ENCODE peak calls at places on chromosomes 5 and 9, in ten cellular contexts. J is ovary, G is A549, C is H1, Y is heart left ventricle, I is spleen, D is sigmoid colon, S is suprapubic skin, Q is HCT116, T is breast epithelium. N is an unnamed sample.

GRCh38 chr5:130135506-130135905 is 231.2 kb downstream of the CHSY3 start:
- DNase-seq in J (no peak), G (no peak), C (no peak), Y (no peak), I (no peak), D (no peak), S (no peak), Q (no peak), T (no peak), N (no peak)

GRCh38 chr9:9754186-9754585 is 858.6 kb downstream of the PTPRD start:
- DNase-seq in J (no peak), G (no peak), C (no peak), Y (no peak), I (no peak), D (no peak), S (no peak), Q (no peak), T (no peak), N (no peak)

GRCh38 chr5:122421379-122422081 is 109.5 kb downstream of the SNCAIP start:
- DNase-seq in J (no peak), G (no peak), C (no peak), Y (no peak), I (no peak), D (no peak), S (no peak), Q (no peak), T (no peak), N (no peak)

GRCh38 chr5:149788964-149789363 is 58.9 kb downstream of the PPARGC1B start:
- DNase-seq in J (no peak), G (no peak), C (no peak), Y (no peak), I (no peak), D (no peak), S (no peak), Q (no peak), T (no peak), N (no peak)

GRCh38 chr5:22541037-22541436 is 312.1 kb downstream of the CDH12 start:
- DNase-seq in J (no peak), G (no peak), C (no peak), Y (no peak), I (no peak), D (no peak), S (no peak), Q (no peak), T (no peak), N (no peak)

GRCh38 chr9:135330685-135331590 is 148.6 kb upstream of the PPP1R26 start:
- DNase-seq in J (no peak), G (no peak), C (peak), Y (no peak), I (peak), D (no peak), S (no peak), Q (no peak), T (no peak), N (no peak)

GRCh38 chr9:121620777-121621437 is 30.5 kb upstream of the DAB2IP start:
- DNase-seq in J (no peak), G (peak), C (peak), Y (no peak), I (no peak), D (no peak), S (no peak), Q (no peak), T (no peak), N (no peak)

GRCh38 chr5:131379723-131380122 is 115.9 kb downstream of the CDC42SE2 start:
- DNase-seq in J (no peak), G (peak), C (no peak), Y (no peak), I (no peak), D (no peak), S (no peak), Q (no peak), T (no peak), N (no peak)

GRCh38 chr9:134284273-134284672 is 42.0 kb upstream of the RXRA start:
- DNase-seq in J (no peak), G (no peak), C (no peak), Y (peak), I (no peak), D (no peak), S (no peak), Q (no peak), T (peak), N (no peak)

GRCh38 chr5:154461531-154461930 is 15.7 kb downstream of the SAP30L start:
- DNase-seq in J (no peak), G (no peak), C (no peak), Y (no peak), I (no peak), D (no peak), S (no peak), Q (no peak), T (no peak), N (no peak)

GRCh38 chr9:69946800-69947437 is 96.7 kb upstream of the MAMDC2 start:
- DNase-seq in J (no peak), G (peak), C (no peak), Y (no peak), I (no peak), D (no peak), S (no peak), Q (peak), T (no peak), N (peak)

GRCh38 chr9:32344551-32345182 is 39.8 kb upstream of the ACO1 start:
- DNase-seq in J (no peak), G (no peak), C (peak), Y (no peak), I (no peak), D (no peak), S (no peak), Q (no peak), T (no peak), N (no peak)

GRCh38 chr9:109110326-109111014 is 9.3 kb downstream of the TMEM245 start:
- DNase-seq in J (no peak), G (no peak), C (no peak), Y (no peak), I (no peak), D (no peak), S (no peak), Q (peak), T (no peak), N (no peak)

GRCh38 chr5:3606121-3606831 is 10.6 kb downstream of the IRX1 start:
- DNase-seq in J (no peak), G (no peak), C (peak), Y (no peak), I (peak), D (no peak), S (no peak), Q (no peak), T (no peak), N (no peak)

DNA sequence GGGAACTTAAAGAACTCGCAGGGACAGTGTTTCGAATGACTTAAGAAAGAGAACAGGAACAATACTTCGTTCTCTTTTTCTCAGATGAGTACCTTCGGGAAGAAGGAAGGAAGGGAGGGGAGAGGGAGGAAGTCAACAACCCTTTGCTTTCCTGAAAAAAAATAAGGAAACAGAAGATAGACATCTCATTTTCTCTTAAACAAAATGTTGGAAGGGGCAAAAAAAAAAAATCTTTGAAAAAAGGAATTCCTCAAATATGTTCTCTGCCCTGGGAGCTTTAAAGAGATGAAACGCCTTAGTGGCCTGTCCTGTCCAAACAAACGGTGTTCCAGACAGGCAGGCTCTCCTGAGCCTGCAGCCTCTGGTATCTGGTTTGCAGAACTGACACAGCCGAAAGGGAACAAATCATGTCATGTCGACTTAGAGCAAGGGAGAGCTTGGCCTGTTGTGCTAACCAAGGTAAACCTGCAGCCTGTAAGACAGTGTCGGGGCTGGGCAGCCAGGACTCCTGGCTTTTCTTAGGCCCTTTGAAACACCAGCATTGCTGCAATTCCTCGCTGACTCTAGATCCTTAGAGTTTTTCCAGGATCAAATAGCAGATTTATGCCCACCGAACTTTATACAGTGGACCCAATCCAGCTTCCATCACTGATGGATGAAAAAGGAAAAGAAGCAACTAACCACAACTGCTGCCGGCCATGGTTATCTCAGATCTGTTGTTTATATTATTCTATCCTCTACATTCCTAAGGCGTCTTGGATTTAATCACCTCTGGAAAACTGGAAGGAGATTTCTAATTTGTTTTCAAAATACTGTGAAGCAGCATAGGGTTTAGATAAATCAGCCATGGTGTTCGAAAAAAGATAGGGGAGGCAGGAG is at the start of gene ZNF366:
- DNase-seq in J (no peak), G (no peak), C (no peak), Y (no peak), I (no peak), D (no peak), S (no peak), Q (no peak), T (no peak), N (no peak)
- H3K27ac ChIP-seq in J (no peak), G (no peak), C (no peak), Y (peak), I (peak), D (peak), S (no peak), Q (no peak), T (peak), N (peak)

DNA sequence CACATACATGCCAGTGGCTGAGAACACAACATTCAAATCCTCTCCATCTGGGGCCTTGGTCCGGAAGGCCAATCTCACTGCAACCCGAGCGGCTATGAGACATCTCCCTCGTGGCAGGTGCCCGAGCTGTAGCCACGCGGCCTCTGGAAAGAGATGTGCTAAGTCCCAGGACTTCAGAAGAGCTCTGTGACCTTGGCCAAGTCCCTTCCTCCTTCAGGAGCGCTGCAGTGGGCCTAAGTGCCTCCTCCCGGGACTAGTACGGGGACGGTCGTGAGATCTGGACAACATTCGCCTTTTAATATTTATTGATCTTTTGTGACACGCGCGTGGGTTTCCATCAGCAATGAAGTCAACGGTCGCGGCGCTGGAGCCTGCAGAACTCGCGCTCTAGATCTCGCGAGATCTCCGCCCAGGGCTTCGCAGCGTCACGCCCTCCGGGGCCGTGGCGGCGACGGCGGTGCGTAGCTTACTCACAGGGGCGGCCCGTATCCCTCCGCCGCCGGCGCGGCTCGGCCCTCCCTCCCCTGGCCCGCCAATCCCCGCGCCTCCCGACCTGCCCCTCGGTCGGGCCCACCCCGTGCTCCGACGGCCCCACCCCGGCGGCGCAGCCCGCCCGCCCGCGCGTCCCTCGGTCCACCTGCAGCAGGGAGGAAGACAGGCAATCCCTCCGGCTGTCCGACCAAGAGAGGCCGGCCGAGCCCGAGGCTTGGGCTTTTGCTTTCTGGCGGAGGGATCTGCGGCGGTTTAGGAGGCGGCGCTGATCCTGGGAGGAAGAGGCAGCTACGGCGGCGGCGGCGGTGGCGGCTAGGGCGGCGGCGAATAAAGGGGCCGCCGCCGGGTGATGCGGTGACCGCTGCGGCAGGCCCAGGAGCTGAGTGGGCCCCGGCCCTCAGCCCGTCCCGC is at the start of gene UBE2D2:
- DNase-seq in J (peak), G (peak), C (peak), Y (peak), I (peak), D (peak), S (peak), Q (peak), T (peak), N (peak)
- TF ChIP-seq POLR2A in J (peak), G (peak), C (peak), Y (no peak), I (peak), D (peak), S (no peak), Q (no peak), T (peak), N (peak)

GRCh38 chr9:129143031-129143441 is 31.8 kb downstream of the PTPA start:
- DNase-seq in J (peak), G (peak), C (peak), Y (peak), I (peak), D (peak), S (peak), Q (peak), T (peak), N (peak)
- H3K4me3 ChIP-seq in J (no peak), G (no peak), C (peak), Y (peak), I (no peak), D (peak), S (no peak), Q (no peak), T (peak), N (no peak)

DNA sequence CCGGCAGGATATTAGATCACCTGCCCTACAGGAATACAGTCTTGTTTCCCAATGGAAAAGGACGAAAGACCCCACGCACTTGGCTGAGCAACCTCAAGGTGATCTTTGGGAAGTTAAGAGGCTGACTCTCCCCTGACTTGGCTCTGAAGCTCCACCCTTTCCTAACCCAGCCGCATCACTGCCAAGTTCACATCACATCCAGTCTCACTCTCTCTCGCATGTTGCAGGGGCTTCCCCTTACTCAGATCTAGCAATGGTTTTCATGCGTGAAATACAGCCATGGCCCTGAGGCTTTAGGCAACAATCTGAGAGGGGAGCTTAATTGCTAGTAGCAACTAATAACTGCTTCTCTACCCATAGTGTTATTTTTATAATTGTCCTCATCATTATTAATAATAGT is 211.6 kb downstream of the DOCK8 start:
- DNase-seq in J (no peak), G (no peak), C (no peak), Y (no peak), I (no peak), D (no peak), S (no peak), Q (no peak), T (no peak), N (no peak)
- H3K27ac ChIP-seq in J (no peak), G (no peak), C (no peak), Y (no peak), I (no peak), D (no peak), S (no peak), Q (no peak), T (no peak), N (no peak)

DNA sequence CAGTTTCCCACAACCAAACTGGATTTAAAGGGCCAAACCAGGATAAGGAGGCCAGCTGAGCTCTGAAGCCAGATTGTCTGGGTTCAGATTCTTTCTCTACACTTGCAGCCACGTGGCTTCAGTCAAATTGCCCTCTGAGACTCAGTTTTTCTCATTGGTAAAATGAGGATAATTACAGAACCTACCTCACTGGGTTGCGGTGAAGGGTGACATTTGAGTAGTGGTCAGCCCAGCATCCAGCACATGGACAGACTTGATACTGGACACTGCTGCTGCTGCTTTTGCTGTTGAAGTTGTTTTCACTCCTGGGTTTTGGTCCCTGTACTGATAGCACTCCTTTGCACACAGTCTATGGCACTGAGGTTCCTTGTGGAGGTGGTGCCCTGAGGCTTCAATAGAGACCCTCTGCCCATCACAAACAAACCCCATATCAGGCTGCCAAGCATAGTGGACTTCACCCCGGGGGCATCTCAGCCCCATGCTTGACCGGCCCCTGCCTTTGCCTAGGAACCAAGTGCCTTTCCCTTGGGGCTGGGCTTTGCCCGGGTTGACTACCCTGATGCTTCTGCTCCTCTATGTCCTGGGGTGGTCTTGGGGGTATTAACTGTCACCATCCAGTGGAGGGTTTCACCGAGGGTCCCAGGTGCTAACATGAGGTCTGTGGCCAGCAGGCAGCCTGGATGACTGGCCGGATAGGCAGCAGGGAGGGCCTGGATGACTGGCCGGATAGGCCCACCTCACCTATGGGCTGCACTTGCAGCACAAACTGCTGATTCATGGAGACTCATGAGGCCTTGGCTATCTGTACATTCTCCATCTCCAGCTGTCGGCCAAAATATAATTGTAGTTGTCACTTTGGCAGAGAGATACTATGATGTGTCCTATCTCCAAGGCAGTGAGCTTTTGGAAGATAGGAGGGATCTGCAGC is 25.9 kb upstream of the CDKN2AIPNL start:
- DNase-seq in J (no peak), G (no peak), C (no peak), Y (no peak), I (peak), D (no peak), S (no peak), Q (no peak), T (no peak), N (no peak)
- TF ChIP-seq POLR2A in J (no peak), G (no peak), C (no peak), Y (no peak), I (no peak), D (no peak), S (no peak), Q (no peak), T (no peak), N (no peak)

DNA sequence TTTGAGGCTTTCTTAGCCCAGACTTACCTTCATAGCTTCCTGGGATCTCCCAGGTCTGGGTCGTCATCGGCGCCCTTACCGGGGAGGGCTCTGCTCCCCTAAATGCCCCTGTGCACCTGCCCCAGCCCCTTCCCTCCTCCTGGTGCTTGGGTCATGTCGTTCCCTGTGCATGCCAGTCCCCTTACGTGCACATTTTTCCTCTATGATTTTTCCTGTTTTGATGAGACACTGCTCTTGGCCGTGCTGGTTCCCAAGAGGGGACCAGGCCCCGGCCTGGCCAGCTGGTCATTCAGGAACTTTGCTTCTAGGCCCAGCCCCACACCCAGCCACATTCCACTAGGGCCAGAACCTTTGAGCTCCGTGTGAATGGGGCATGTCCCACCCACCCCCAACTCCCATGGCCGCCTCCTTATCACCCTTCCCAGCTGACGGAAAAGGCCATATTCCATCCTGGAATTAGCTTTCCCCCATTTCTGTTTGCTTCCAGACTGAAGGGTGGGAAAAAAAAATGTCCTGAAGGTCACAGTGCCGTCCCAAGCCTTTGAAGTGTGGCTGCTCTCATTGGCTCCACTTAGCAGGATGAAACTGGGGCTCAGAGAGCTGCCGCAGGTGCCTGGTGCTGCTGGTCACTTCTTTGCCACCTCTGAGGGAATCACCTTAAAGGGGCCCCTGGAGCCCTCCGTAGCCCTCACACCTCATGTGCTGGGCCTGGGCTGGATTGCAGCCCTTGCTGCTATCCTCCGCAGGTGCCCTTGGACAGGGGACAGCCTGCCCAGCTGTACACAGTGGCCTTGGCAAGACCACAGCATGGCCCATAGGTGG is 25.1 kb downstream of the ERGIC1 start:
- DNase-seq in J (no peak), G (peak), C (no peak), Y (peak), I (no peak), D (peak), S (peak), Q (no peak), T (no peak), N (no peak)
- H3K4me3 ChIP-seq in J (no peak), G (no peak), C (no peak), Y (no peak), I (no peak), D (no peak), S (no peak), Q (no peak), T (no peak), N (no peak)

DNA sequence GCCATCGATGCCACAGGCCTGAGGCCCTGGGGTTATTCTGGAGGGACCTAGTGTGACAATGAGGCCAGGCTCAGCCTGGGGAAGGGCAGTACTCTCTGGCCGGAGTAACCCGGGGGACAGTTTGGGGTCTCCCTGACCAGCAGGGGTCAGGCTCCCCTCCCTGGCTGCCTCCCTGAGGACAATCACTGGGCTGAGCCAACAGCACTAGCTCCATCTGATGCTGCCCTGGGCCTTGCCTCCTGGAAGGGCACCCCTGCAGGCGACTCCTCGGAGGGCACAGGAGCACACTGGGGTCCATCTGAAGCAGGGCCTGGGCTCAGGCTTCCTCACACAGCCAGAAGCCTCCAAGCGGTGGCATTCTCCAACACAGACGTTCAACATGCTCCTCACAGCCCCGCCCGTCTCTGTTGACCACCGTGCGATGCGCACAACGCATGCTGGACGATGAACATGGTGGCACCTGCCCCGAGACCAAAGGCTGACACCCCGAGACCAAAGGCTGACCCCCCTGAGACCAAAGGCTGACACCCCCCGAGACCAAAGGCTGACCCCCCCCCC is 68.3 kb downstream of the ADAMTS2 start:
- DNase-seq in J (peak), G (no peak), C (no peak), Y (no peak), I (no peak), D (no peak), S (no peak), Q (no peak), T (no peak), N (no peak)
- H3K27ac ChIP-seq in J (peak), G (no peak), C (no peak), Y (peak), I (peak), D (peak), S (peak), Q (no peak), T (peak), N (peak)